ENCODE peak calls at places on chromosome 4, in six cellular contexts. One of them, this sample, is unnamed.

GRCh38 chr4:66351761-66352160 is 681.5 kb upstream of the EPHA5 start:
- DNase-seq in activated CD8-positive, alpha-beta T cell treated with anti-CD3 and anti-CD28 coated beads for 36 hours: no peak
- DNase-seq in endodermal cell: no peak
- DNase-seq in RWPE1: no peak
- DNase-seq in CD8-positive, alpha-beta T cell: no peak
- DNase-seq in lower leg skin: no peak
- DNase-seq in this sample: no peak

GRCh38 chr4:2962614-2963184 is 507 bp downstream of the NOP14 start:
- DNase-seq in activated CD8-positive, alpha-beta T cell treated with anti-CD3 and anti-CD28 coated beads for 36 hours: no peak
- DNase-seq in endodermal cell: peak
- DNase-seq in CD8-positive, alpha-beta T cell: no peak
- DNase-seq in lower leg skin: no peak
- DNase-seq in RWPE1: no peak
- DNase-seq in this sample: no peak

GRCh38 chr4:244471-244870 is 60.8 kb downstream of the ZNF732 start:
- DNase-seq in lower leg skin: no peak
- DNase-seq in endodermal cell: peak
- DNase-seq in activated CD8-positive, alpha-beta T cell treated with anti-CD3 and anti-CD28 coated beads for 36 hours: peak
- DNase-seq in CD8-positive, alpha-beta T cell: peak
- DNase-seq in RWPE1: no peak
- DNase-seq in this sample: peak

GRCh38 chr4:83947111-83947510 is 411.2 kb downstream of the GPAT3 start:
- DNase-seq in activated CD8-positive, alpha-beta T cell treated with anti-CD3 and anti-CD28 coated beads for 36 hours: no peak
- DNase-seq in CD8-positive, alpha-beta T cell: no peak
- DNase-seq in RWPE1: no peak
- DNase-seq in lower leg skin: no peak
- DNase-seq in endodermal cell: no peak
- DNase-seq in this sample: no peak

GRCh38 chr4:86496094-86497060 is 97.7 kb upstream of the PTPN13 start:
- DNase-seq in CD8-positive, alpha-beta T cell: no peak
- DNase-seq in activated CD8-positive, alpha-beta T cell treated with anti-CD3 and anti-CD28 coated beads for 36 hours: peak
- DNase-seq in lower leg skin: no peak
- DNase-seq in RWPE1: peak
- DNase-seq in endodermal cell: peak
- DNase-seq in this sample: peak

GRCh38 chr4:119113033-119113655 is 22.5 kb upstream of the MYOZ2 start:
- DNase-seq in activated CD8-positive, alpha-beta T cell treated with anti-CD3 and anti-CD28 coated beads for 36 hours: no peak
- DNase-seq in lower leg skin: no peak
- DNase-seq in CD8-positive, alpha-beta T cell: no peak
- DNase-seq in endodermal cell: no peak
- DNase-seq in RWPE1: peak
- DNase-seq in this sample: no peak

GRCh38 chr4:55013431-55013955 is 111.9 kb downstream of the KDR start:
- DNase-seq in activated CD8-positive, alpha-beta T cell treated with anti-CD3 and anti-CD28 coated beads for 36 hours: no peak
- DNase-seq in CD8-positive, alpha-beta T cell: no peak
- DNase-seq in lower leg skin: no peak
- DNase-seq in endodermal cell: no peak
- DNase-seq in RWPE1: no peak
- DNase-seq in this sample: no peak

GRCh38 chr4:150782311-150782710 is 200.4 kb downstream of the MAB21L2 start:
- DNase-seq in endodermal cell: no peak
- DNase-seq in CD8-positive, alpha-beta T cell: no peak
- DNase-seq in RWPE1: no peak
- DNase-seq in lower leg skin: no peak
- DNase-seq in activated CD8-positive, alpha-beta T cell treated with anti-CD3 and anti-CD28 coated beads for 36 hours: no peak
- DNase-seq in this sample: no peak

GRCh38 chr4:153169811-153170210 is 34.4 kb upstream of the TRIM2 start:
- DNase-seq in RWPE1: no peak
- DNase-seq in activated CD8-positive, alpha-beta T cell treated with anti-CD3 and anti-CD28 coated beads for 36 hours: no peak
- DNase-seq in CD8-positive, alpha-beta T cell: no peak
- DNase-seq in endodermal cell: no peak
- DNase-seq in lower leg skin: no peak
- DNase-seq in this sample: no peak

GRCh38 chr4:99633772-99634171 is 23.9 kb downstream of the C4orf54 start:
- DNase-seq in activated CD8-positive, alpha-beta T cell treated with anti-CD3 and anti-CD28 coated beads for 36 hours: no peak
- DNase-seq in endodermal cell: no peak
- DNase-seq in lower leg skin: no peak
- DNase-seq in CD8-positive, alpha-beta T cell: no peak
- DNase-seq in RWPE1: peak
- DNase-seq in this sample: no peak

GRCh38 chr4:83603130-83603529 is 67.2 kb downstream of the GPAT3 start:
- DNase-seq in RWPE1: no peak
- DNase-seq in CD8-positive, alpha-beta T cell: no peak
- DNase-seq in endodermal cell: no peak
- DNase-seq in activated CD8-positive, alpha-beta T cell treated with anti-CD3 and anti-CD28 coated beads for 36 hours: no peak
- DNase-seq in lower leg skin: no peak
- DNase-seq in this sample: no peak

GRCh38 chr4:22573198-22573597 is 57.3 kb upstream of the ADGRA3 start:
- DNase-seq in RWPE1: peak
- DNase-seq in endodermal cell: no peak
- DNase-seq in activated CD8-positive, alpha-beta T cell treated with anti-CD3 and anti-CD28 coated beads for 36 hours: no peak
- DNase-seq in CD8-positive, alpha-beta T cell: no peak
- DNase-seq in lower leg skin: no peak
- DNase-seq in this sample: no peak

GRCh38 chr4:28444886-28445496 is 1584.3 kb downstream of the STIM2 start:
- DNase-seq in RWPE1: no peak
- DNase-seq in CD8-positive, alpha-beta T cell: no peak
- DNase-seq in lower leg skin: no peak
- DNase-seq in endodermal cell: no peak
- DNase-seq in activated CD8-positive, alpha-beta T cell treated with anti-CD3 and anti-CD28 coated beads for 36 hours: no peak
- DNase-seq in this sample: no peak

GRCh38 chr4:119715490-119716445 is 87.2 kb upstream of the PDE5A start:
- DNase-seq in activated CD8-positive, alpha-beta T cell treated with anti-CD3 and anti-CD28 coated beads for 36 hours: no peak
- DNase-seq in RWPE1: no peak
- DNase-seq in lower leg skin: no peak
- DNase-seq in endodermal cell: no peak
- DNase-seq in CD8-positive, alpha-beta T cell: no peak
- DNase-seq in this sample: no peak

GRCh38 chr4:7408166-7408565 is 26.6 kb downstream of the PSAPL1 start:
- DNase-seq in CD8-positive, alpha-beta T cell: no peak
- DNase-seq in endodermal cell: no peak
- DNase-seq in activated CD8-positive, alpha-beta T cell treated with anti-CD3 and anti-CD28 coated beads for 36 hours: no peak
- DNase-seq in lower leg skin: no peak
- DNase-seq in RWPE1: no peak
- DNase-seq in this sample: no peak

GRCh38 chr4:89404530-89404929 is 96.9 kb upstream of the GPRIN3 start:
- DNase-seq in CD8-positive, alpha-beta T cell: no peak
- DNase-seq in endodermal cell: no peak
- DNase-seq in RWPE1: no peak
- DNase-seq in lower leg skin: no peak
- DNase-seq in activated CD8-positive, alpha-beta T cell treated with anti-CD3 and anti-CD28 coated beads for 36 hours: no peak
- DNase-seq in this sample: no peak

GRCh38 chr4:4869731-4870483 is 10.4 kb downstream of the MSX1 start:
- DNase-seq in activated CD8-positive, alpha-beta T cell treated with anti-CD3 and anti-CD28 coated beads for 36 hours: no peak
- DNase-seq in RWPE1: no peak
- DNase-seq in lower leg skin: peak
- DNase-seq in CD8-positive, alpha-beta T cell: no peak
- DNase-seq in endodermal cell: peak
- DNase-seq in this sample: no peak

GRCh38 chr4:66574145-66574978 is 904.1 kb upstream of the EPHA5 start:
- DNase-seq in CD8-positive, alpha-beta T cell: no peak
- DNase-seq in activated CD8-positive, alpha-beta T cell treated with anti-CD3 and anti-CD28 coated beads for 36 hours: no peak
- DNase-seq in lower leg skin: no peak
- DNase-seq in endodermal cell: peak
- DNase-seq in RWPE1: no peak
- DNase-seq in this sample: no peak

GRCh38 chr4:145815626-145816025 is 123.0 kb downstream of the ZNF827 start:
- DNase-seq in lower leg skin: no peak
- DNase-seq in CD8-positive, alpha-beta T cell: no peak
- DNase-seq in RWPE1: no peak
- DNase-seq in activated CD8-positive, alpha-beta T cell treated with anti-CD3 and anti-CD28 coated beads for 36 hours: no peak
- DNase-seq in endodermal cell: no peak
- DNase-seq in this sample: no peak

GRCh38 chr4:83932996-83933395 is 397.1 kb downstream of the GPAT3 start:
- DNase-seq in RWPE1: no peak
- DNase-seq in lower leg skin: no peak
- DNase-seq in endodermal cell: no peak
- DNase-seq in CD8-positive, alpha-beta T cell: no peak
- DNase-seq in activated CD8-positive, alpha-beta T cell treated with anti-CD3 and anti-CD28 coated beads for 36 hours: no peak
- DNase-seq in this sample: no peak

GRCh38 chr4:9898596-9899345 is 117.3 kb downstream of the DRD5 start:
- DNase-seq in activated CD8-positive, alpha-beta T cell treated with anti-CD3 and anti-CD28 coated beads for 36 hours: peak
- DNase-seq in RWPE1: peak
- DNase-seq in endodermal cell: peak
- DNase-seq in CD8-positive, alpha-beta T cell: no peak
- DNase-seq in lower leg skin: peak
- DNase-seq in this sample: peak

GRCh38 chr4:54384563-54384962 is 155.5 kb downstream of the PDGFRA start:
- DNase-seq in endodermal cell: peak
- DNase-seq in lower leg skin: no peak
- DNase-seq in activated CD8-positive, alpha-beta T cell treated with anti-CD3 and anti-CD28 coated beads for 36 hours: peak
- DNase-seq in RWPE1: peak
- DNase-seq in CD8-positive, alpha-beta T cell: no peak
- DNase-seq in this sample: no peak

GRCh38 chr4:1763550-1764080 is 29.5 kb upstream of the FGFR3 start:
- DNase-seq in endodermal cell: peak
- DNase-seq in activated CD8-positive, alpha-beta T cell treated with anti-CD3 and anti-CD28 coated beads for 36 hours: no peak
- DNase-seq in CD8-positive, alpha-beta T cell: no peak
- DNase-seq in RWPE1: no peak
- DNase-seq in lower leg skin: no peak
- DNase-seq in this sample: peak

GRCh38 chr4:73661646-73662119 is 41.4 kb upstream of the RASSF6 start:
- DNase-seq in activated CD8-positive, alpha-beta T cell treated with anti-CD3 and anti-CD28 coated beads for 36 hours: no peak
- DNase-seq in lower leg skin: no peak
- DNase-seq in CD8-positive, alpha-beta T cell: no peak
- DNase-seq in endodermal cell: no peak
- DNase-seq in RWPE1: peak
- DNase-seq in this sample: no peak

DNA sequence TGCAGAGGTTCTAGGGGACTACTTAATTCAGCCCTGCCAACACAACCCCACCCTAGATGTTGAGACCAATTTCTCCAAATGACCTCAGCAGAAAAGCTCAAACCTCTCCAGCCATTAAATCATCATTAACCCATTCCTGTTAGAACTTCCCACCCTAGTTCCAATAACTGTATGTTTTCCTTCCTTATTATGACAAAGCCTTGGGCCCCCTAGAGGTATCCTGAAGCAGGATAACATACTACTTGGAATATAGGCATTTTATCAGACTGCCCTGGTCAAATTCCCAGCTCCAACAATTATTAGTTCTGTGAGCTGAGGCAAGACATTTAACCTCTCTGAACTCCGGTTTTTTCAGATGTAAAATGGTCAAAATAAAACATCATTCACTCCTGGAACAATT is 244.6 kb upstream of the TENM3 start:
- DNase-seq in endodermal cell: no peak
- DNase-seq in CD8-positive, alpha-beta T cell: no peak
- DNase-seq in lower leg skin: no peak
- DNase-seq in RWPE1: no peak
- DNase-seq in activated CD8-positive, alpha-beta T cell treated with anti-CD3 and anti-CD28 coated beads for 36 hours: no peak
- DNase-seq in this sample: no peak
- TF ChIP-seq CTCF in endodermal cell: peak
- TF ChIP-seq CTCF in CD8-positive, alpha-beta T cell: no peak
- TF ChIP-seq CTCF in lower leg skin: no peak
- TF ChIP-seq CTCF in RWPE1: no peak
- TF ChIP-seq CTCF in activated CD8-positive, alpha-beta T cell treated with anti-CD3 and anti-CD28 coated beads for 36 hours: no peak
- TF ChIP-seq CTCF in this sample: no peak

GRCh38 chr4:168183717-168184571 is 91.6 kb downstream of the ANXA10 start:
- DNase-seq in endodermal cell: no peak
- DNase-seq in RWPE1: peak
- DNase-seq in CD8-positive, alpha-beta T cell: no peak
- DNase-seq in activated CD8-positive, alpha-beta T cell treated with anti-CD3 and anti-CD28 coated beads for 36 hours: no peak
- DNase-seq in lower leg skin: no peak
- DNase-seq in this sample: peak
- TF ChIP-seq CTCF in endodermal cell: peak
- TF ChIP-seq CTCF in RWPE1: peak
- TF ChIP-seq CTCF in CD8-positive, alpha-beta T cell: peak
- TF ChIP-seq CTCF in activated CD8-positive, alpha-beta T cell treated with anti-CD3 and anti-CD28 coated beads for 36 hours: peak
- TF ChIP-seq CTCF in lower leg skin: no peak
- TF ChIP-seq CTCF in this sample: no peak

GRCh38 chr4:156374069-156374468 is 420.4 kb upstream of the CTSO start:
- DNase-seq in lower leg skin: no peak
- DNase-seq in endodermal cell: no peak
- DNase-seq in RWPE1: no peak
- DNase-seq in CD8-positive, alpha-beta T cell: no peak
- DNase-seq in activated CD8-positive, alpha-beta T cell treated with anti-CD3 and anti-CD28 coated beads for 36 hours: no peak
- DNase-seq in this sample: no peak

GRCh38 chr4:156377036-156377700 is 423.5 kb upstream of the CTSO start:
- DNase-seq in CD8-positive, alpha-beta T cell: no peak
- DNase-seq in lower leg skin: no peak
- DNase-seq in endodermal cell: no peak
- DNase-seq in activated CD8-positive, alpha-beta T cell treated with anti-CD3 and anti-CD28 coated beads for 36 hours: no peak
- DNase-seq in RWPE1: no peak
- DNase-seq in this sample: no peak

GRCh38 chr4:156374894-156375293 is 421.2 kb upstream of the CTSO start:
- DNase-seq in activated CD8-positive, alpha-beta T cell treated with anti-CD3 and anti-CD28 coated beads for 36 hours: no peak
- DNase-seq in endodermal cell: no peak
- DNase-seq in lower leg skin: no peak
- DNase-seq in RWPE1: no peak
- DNase-seq in CD8-positive, alpha-beta T cell: no peak
- DNase-seq in this sample: no peak

GRCh38 chr4:156378053-156378665 is 424.5 kb upstream of the CTSO start:
- DNase-seq in endodermal cell: peak
- DNase-seq in lower leg skin: no peak
- DNase-seq in CD8-positive, alpha-beta T cell: no peak
- DNase-seq in RWPE1: peak
- DNase-seq in activated CD8-positive, alpha-beta T cell treated with anti-CD3 and anti-CD28 coated beads for 36 hours: no peak
- DNase-seq in this sample: peak
- TF ChIP-seq CTCF in endodermal cell: peak
- TF ChIP-seq CTCF in lower leg skin: no peak
- TF ChIP-seq CTCF in CD8-positive, alpha-beta T cell: no peak
- TF ChIP-seq CTCF in RWPE1: peak
- TF ChIP-seq CTCF in activated CD8-positive, alpha-beta T cell treated with anti-CD3 and anti-CD28 coated beads for 36 hours: peak
- TF ChIP-seq CTCF in this sample: peak

GRCh38 chr4:184979461-184980124 is 38.7 kb upstream of the HELT start:
- DNase-seq in activated CD8-positive, alpha-beta T cell treated with anti-CD3 and anti-CD28 coated beads for 36 hours: no peak
- DNase-seq in CD8-positive, alpha-beta T cell: no peak
- DNase-seq in endodermal cell: no peak
- DNase-seq in RWPE1: no peak
- DNase-seq in lower leg skin: peak
- DNase-seq in this sample: no peak

GRCh38 chr4:184977747-184978146 is 40.5 kb upstream of the HELT start:
- DNase-seq in RWPE1: no peak
- DNase-seq in lower leg skin: no peak
- DNase-seq in activated CD8-positive, alpha-beta T cell treated with anti-CD3 and anti-CD28 coated beads for 36 hours: no peak
- DNase-seq in endodermal cell: no peak
- DNase-seq in CD8-positive, alpha-beta T cell: no peak
- DNase-seq in this sample: no peak

GRCh38 chr4:184983660-184984356 is 34.5 kb upstream of the HELT start:
- DNase-seq in CD8-positive, alpha-beta T cell: peak
- DNase-seq in endodermal cell: peak
- DNase-seq in activated CD8-positive, alpha-beta T cell treated with anti-CD3 and anti-CD28 coated beads for 36 hours: peak
- DNase-seq in RWPE1: peak
- DNase-seq in lower leg skin: peak
- DNase-seq in this sample: peak

GRCh38 chr4:184978211-184978610 is 40.1 kb upstream of the HELT start:
- DNase-seq in activated CD8-positive, alpha-beta T cell treated with anti-CD3 and anti-CD28 coated beads for 36 hours: no peak
- DNase-seq in lower leg skin: peak
- DNase-seq in RWPE1: no peak
- DNase-seq in CD8-positive, alpha-beta T cell: no peak
- DNase-seq in endodermal cell: no peak
- DNase-seq in this sample: no peak

DNA sequence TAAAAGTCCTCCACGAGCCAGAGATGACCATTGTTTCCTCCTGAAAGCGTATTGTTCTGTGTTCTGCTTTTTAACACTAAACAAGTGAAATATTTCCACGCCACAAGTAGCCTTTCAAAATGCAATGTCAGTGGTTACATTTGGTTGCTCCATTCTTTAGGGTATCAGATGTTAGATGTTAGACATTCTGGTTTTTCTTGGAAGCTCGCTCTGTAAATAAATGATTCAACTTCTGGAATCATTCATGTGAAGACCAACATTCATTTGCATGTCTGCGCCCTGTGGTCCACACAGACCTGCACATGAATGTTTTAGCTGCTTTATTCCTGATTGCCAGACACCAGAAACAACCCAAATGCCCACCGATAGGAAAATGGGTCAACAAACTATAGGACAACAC is 38.0 kb upstream of the HELT start:
- DNase-seq in lower leg skin: no peak
- DNase-seq in RWPE1: no peak
- DNase-seq in activated CD8-positive, alpha-beta T cell treated with anti-CD3 and anti-CD28 coated beads for 36 hours: no peak
- DNase-seq in CD8-positive, alpha-beta T cell: no peak
- DNase-seq in endodermal cell: no peak
- DNase-seq in this sample: no peak
- TF ChIP-seq CTCF in lower leg skin: no peak
- TF ChIP-seq CTCF in RWPE1: no peak
- TF ChIP-seq CTCF in activated CD8-positive, alpha-beta T cell treated with anti-CD3 and anti-CD28 coated beads for 36 hours: no peak
- TF ChIP-seq CTCF in CD8-positive, alpha-beta T cell: no peak
- TF ChIP-seq CTCF in endodermal cell: no peak
- TF ChIP-seq CTCF in this sample: no peak